ENCODE peak calls at places on chromosomes 13 and 19, in nine cellular contexts. P, Z, X, U, L, S, E, R and W are unnamed samples.

GRCh38 chr13:96822900-96823299 is 171.4 kb downstream of the OXGR1 start:
- DNase-seq in Z (peak), U (no peak), L (peak), P (peak), S (no peak), R (no peak), E (no peak), X (no peak), W (no peak)

GRCh38 chr13:89755729-89756492 is 1591.6 kb upstream of the MIR17HG start:
- DNase-seq in E (no peak), L (no peak), U (no peak), R (no peak), S (no peak), Z (no peak), P (no peak), X (no peak), W (no peak)

GRCh38 chr13:41905600-41906254 is 55.2 kb downstream of the VWA8 start:
- DNase-seq in X (no peak), P (peak), S (no peak), Z (peak), U (peak), E (peak), L (peak), R (no peak), W (no peak)

GRCh38 chr13:83498486-83499190 is 383.6 kb downstream of the SLITRK1 start:
- DNase-seq in U (no peak), P (no peak), E (peak), R (no peak), Z (peak), X (no peak), L (peak), S (no peak), W (no peak)

GRCh38 chr13:98752111-98752941 is at the start of gene SLC15A1:
- DNase-seq in S (no peak), U (no peak), X (no peak), Z (peak), P (no peak), R (no peak), L (no peak), E (no peak), W (no peak)

GRCh38 chr13:52447815-52448552 is 2.5 kb downstream of the VPS36 start:
- DNase-seq in X (no peak), U (no peak), E (no peak), S (no peak), L (no peak), P (no peak), Z (peak), R (no peak), W (no peak)

GRCh38 chr13:47455581-47455980 is 545.5 kb downstream of the SUCLA2 start:
- DNase-seq in E (no peak), R (no peak), Z (no peak), X (no peak), S (no peak), U (no peak), P (no peak), L (peak), W (no peak)

GRCh38 chr13:20843177-20843576 is 59.4 kb downstream of the XPO4 start:
- DNase-seq in U (no peak), X (no peak), Z (no peak), R (no peak), L (peak), P (no peak), S (no peak), E (no peak), W (no peak)

GRCh38 chr19:55552620-55553019 is 7.3 kb upstream of the SBK3 start:
- DNase-seq in Z (peak), P (no peak), E (peak), L (peak), X (no peak), U (no peak), R (no peak), S (no peak), W (no peak)

GRCh38 chr19:34556500-34556899 is 74.9 kb downstream of the WTIP start:
- DNase-seq in X (no peak), Z (peak), E (no peak), R (no peak), L (peak), S (no peak), U (no peak), P (peak), W (no peak)
- TF ChIP-seq CTCF in X (peak), Z (peak), E (peak), R (no peak), L (peak), S (no peak), U (peak), P (peak), W (no peak)

GRCh38 chr13:46183018-46183940 is 1.3 kb upstream of the LCP1 start:
- DNase-seq in P (no peak), L (no peak), R (no peak), E (no peak), U (no peak), S (no peak), X (no peak), Z (no peak), W (no peak)

GRCh38 chr13:46181799-46182490 is at the start of gene LCP1:
- DNase-seq in U (peak), Z (no peak), R (peak), L (no peak), P (no peak), E (no peak), X (peak), S (no peak), W (peak)

GRCh38 chr13:46185634-46186033 is 3.7 kb upstream of the LCP1 start:
- DNase-seq in E (no peak), U (no peak), R (no peak), S (no peak), L (no peak), Z (no peak), P (no peak), X (no peak), W (no peak)

GRCh38 chr13:46182491-46182877 is 507 bp upstream of the LCP1 start:
- DNase-seq in U (no peak), R (no peak), L (no peak), P (no peak), S (no peak), E (no peak), Z (no peak), X (no peak), W (no peak)

GRCh38 chr13:46184277-46184699 is 2.3 kb upstream of the LCP1 start:
- DNase-seq in Z (peak), S (no peak), E (no peak), R (no peak), L (peak), P (peak), U (peak), X (no peak), W (peak)
- TF ChIP-seq CTCF in Z (peak), S (peak), E (peak), R (no peak), L (peak), P (peak), U (peak), X (peak), W (peak)

DNA sequence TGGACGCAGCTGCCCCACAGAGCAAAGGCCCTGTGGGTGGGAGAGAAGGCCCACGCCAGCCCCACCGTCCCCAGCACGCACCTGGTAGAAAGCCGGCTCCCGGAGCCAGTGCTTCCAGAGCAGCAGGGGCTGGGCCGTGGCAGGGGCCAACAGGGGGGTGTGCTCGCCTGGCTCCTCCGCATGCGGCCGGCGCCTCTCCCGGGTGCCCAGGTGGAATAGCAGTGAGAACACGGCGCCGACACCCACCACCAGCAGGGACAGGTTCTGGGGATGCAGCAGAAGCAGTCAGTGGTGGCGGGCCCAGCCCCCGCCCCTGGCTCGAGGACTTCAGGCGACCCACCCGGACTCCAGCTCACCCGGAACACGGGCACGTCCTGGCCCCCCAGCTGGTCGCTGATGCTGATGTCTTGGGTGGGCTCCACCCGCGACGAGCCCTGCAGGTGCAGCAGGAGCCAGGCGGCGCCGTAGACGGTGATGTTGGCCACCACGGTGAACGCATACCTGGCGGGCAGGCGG is 8.9 kb downstream of the TEKTIP1 start:
- DNase-seq in Z (no peak), P (no peak), E (no peak), U (no peak), R (no peak), S (no peak), X (no peak), L (no peak), W (no peak)
- TF ChIP-seq CTCF in Z (no peak), P (no peak), E (no peak), U (no peak), R (no peak), S (no peak), X (no peak), L (no peak), W (peak)

DNA sequence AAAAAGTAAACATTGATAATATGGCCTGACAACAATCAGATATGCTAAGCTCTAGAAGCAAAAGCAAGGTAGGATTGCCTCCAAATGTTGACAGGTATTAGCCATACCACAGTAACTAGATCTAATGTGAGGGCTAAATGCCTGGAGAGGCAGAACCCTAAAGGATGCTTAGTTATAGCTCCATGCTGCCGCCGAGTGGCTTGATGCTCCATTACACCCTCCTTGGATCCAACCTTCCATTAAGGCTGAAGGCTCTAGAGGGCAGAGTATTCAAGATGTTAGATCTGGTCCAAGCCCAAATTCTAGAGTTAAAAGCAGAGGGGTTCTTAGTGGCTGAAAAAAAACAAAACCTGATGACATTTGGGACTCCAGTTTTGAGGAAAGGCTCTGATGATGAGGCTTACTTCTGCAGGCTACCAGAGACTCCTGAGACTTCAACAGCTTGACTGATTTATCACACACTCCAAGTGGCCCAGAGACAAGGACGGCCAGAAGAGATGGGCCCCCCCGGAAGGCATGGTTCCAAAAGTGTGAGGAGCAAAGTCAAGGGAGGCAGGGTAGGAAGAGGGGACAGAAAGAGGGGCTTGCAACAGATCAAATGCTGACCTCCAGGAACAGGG is 21.8 kb upstream of the CPB2 start:
- DNase-seq in Z (peak), E (peak), S (peak), U (peak), P (peak), R (peak), L (peak), X (no peak), W (peak)
- TF ChIP-seq CTCF in Z (peak), E (peak), S (peak), U (peak), P (peak), R (peak), L (peak), X (peak), W (peak)

GRCh38 chr13:48975101-48975925 is at the start of gene FNDC3A:
- DNase-seq in Z (peak), R (peak), L (peak), E (peak), P (peak), U (no peak), X (no peak), S (no peak), W (no peak)
- TF ChIP-seq CTCF in Z (peak), R (no peak), L (peak), E (no peak), P (no peak), U (peak), X (no peak), S (no peak), W (no peak)

GRCh38 chr13:45191874-45192273 is 9.0 kb downstream of the KCTD4 start:
- DNase-seq in Z (no peak), L (no peak), X (no peak), R (no peak), E (no peak), P (no peak), U (no peak), S (no peak), W (no peak)

GRCh38 chr13:45196091-45196490 is 4.8 kb downstream of the KCTD4 start:
- DNase-seq in P (no peak), U (no peak), E (no peak), Z (no peak), S (no peak), X (no peak), L (peak), R (no peak), W (no peak)

GRCh38 chr13:45195421-45195820 is 5.4 kb downstream of the KCTD4 start:
- DNase-seq in R (no peak), Z (no peak), X (no peak), E (no peak), L (no peak), U (no peak), S (no peak), P (no peak), W (no peak)

GRCh38 chr13:45196622-45197021 is 4.2 kb downstream of the KCTD4 start:
- DNase-seq in E (no peak), U (no peak), L (peak), Z (no peak), P (no peak), S (no peak), X (no peak), R (no peak), W (no peak)

DNA sequence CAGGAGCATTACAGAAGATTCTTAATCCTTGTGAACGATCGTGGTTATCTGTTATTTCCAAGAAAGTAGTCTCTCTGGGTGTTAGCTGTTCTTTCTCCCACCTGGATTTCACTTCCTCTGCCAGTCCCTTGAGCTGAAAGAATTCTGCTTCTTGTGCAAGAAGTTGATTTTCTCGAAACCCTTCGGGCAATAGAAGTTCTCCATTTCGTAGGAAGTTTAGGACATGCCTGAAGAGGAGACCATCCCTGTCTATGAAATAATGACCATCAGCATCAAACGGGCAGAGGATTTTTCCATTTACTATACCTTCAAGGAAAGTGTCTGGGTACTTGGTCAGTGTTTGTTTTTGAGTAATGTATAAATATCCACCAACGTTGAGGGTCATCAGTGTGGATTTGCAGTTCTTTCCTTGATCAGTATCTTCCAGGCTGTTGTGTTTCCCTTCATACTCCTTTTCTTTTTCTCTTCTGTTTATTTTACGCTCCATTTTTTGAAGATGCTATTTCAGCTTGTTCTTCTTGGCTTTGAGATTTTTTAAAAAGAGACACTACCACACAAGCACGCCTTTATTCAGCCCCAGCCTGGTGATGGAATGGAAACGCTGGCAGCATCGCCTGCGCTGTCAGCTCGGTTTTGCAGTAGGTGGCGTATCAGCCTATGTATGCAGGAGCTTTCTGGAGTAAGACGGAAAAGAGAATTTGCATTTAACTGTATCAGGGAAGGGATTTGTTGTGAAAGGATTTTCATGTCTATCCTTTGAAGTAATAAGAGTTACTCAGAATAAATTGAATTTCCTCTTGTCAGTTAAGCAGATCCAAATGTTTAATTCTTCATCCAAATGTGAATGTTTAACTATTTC is 6.5 kb downstream of the KCTD4 start:
- DNase-seq in R (no peak), P (no peak), E (peak), U (no peak), Z (peak), L (peak), X (no peak), S (peak), W (no peak)
- TF ChIP-seq CTCF in R (no peak), P (no peak), E (peak), U (no peak), Z (peak), L (peak), X (no peak), S (peak), W (no peak)

DNA sequence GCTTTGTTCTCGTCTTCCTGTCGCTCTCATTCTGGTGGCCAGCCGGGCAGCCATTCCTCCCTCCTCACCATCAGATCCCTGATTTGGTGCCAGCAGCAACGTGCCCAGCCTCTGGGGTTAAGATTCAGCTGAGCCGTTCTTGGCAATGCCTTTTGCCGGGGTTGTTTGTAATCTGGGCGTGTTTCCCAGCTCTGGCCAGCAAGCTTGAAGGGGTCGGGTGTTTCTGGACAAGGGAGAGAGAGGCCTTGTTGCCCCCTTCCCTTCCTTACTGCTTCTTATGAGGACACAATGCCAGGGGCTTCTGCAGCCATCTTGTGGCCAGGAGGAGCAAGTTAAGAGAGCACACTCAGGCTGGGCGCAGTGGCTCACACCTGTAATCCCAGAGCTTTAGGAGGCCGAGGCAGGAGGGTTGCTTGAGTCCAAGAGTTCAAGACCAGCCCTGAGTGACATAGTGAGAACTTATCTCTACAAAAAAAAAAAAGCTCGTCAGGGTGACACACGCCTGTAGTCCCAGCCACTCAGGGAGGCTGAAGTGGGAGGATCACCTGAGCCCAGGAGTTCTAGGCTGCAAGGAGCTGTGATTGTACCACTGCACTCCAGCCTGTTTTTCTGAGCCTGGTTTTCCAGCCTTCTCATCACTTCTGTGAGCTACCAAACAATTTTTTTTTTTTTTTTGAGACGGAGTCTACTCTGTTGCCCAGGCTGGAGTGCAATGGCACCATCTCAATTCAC is 10.7 kb upstream of the CRTC1 start:
- DNase-seq in P (no peak), X (no peak), R (no peak), U (no peak), E (no peak), Z (peak), S (no peak), L (peak), W (no peak)
- TF ChIP-seq CTCF in P (peak), X (no peak), R (no peak), U (peak), E (peak), Z (peak), S (no peak), L (peak), W (no peak)

GRCh38 chr19:11480081-11480926 is 542 bp downstream of the ELAVL3 start:
- DNase-seq in S (no peak), L (no peak), X (no peak), R (no peak), U (no peak), P (no peak), E (no peak), Z (no peak), W (no peak)

GRCh38 chr19:11482384-11483050 is 1.7 kb upstream of the ELAVL3 start:
- DNase-seq in Z (peak), L (peak), R (peak), X (peak), U (peak), S (peak), P (peak), E (peak), W (peak)

GRCh38 chr19:11481777-11482383 is 1.0 kb upstream of the ELAVL3 start:
- DNase-seq in S (no peak), L (peak), X (peak), Z (peak), U (peak), R (peak), E (peak), P (no peak), W (peak)

GRCh38 chr19:11479470-11480080 is 1.3 kb downstream of the ELAVL3 start:
- DNase-seq in S (no peak), X (no peak), R (no peak), Z (peak), E (no peak), U (no peak), L (no peak), P (no peak), W (no peak)

DNA sequence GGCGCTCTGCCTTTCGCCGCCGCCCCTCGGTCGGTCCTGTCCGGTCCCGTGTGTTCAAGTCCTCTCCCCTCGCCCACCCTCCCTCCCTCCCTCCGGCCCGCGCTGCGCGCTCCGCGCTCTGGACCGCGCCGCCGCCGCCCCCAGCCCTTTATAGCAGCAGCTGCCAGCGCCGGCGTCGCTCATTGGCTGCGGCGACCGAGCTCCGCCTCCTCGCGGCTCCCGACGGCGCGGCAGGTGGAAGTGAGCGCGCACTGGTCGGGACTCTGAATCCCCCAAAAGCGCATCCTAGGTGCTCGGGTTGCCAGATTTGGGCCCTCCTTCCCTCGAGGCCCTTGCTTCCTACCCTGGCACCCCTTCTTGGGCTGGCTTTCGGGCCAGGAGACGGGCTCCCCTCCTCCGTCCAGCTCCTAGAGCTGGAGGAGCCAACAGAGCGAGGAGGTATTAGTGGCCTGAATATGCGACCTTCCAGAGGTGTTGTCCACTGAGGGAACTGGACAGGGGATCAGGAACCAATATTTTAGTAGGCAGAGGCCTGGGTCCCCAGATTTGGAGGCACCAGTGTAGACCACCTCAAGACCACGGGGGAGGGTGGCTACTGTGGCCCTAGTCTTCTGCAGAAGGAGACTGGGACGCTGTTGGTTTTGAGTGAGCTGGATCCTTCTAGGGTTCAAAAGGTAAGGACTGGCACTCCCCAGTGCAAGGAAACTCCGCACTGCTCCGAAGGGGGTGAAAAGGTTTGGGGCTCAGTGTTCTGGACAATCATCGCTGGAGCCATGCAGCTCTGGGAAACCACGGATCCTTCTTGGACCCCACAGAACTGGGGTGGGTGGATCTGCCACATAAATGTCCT is at the start of gene ELAVL3:
- DNase-seq in Z (peak), S (no peak), U (no peak), E (no peak), L (no peak), P (no peak), R (no peak), X (no peak), W (no peak)
- TF ChIP-seq CTCF in Z (no peak), S (no peak), U (no peak), E (no peak), L (no peak), P (no peak), R (no peak), X (no peak), W (no peak)